ENCODE peak calls at places on chromosomes 11 and 22, in five cellular contexts. E is HepG2, C is H1, P is WTC11, R is endothelial cell of umbilical vein. G is an unnamed sample.

GRCh38 chr11:122330466-122330865 is 214.5 kb upstream of the BLID start:
- DNase-seq in E (no peak), C (no peak), P (no peak), R (no peak), G (no peak)

GRCh38 chr11:14577290-14577689 is 57.1 kb upstream of the PSMA1 start:
- DNase-seq in E (no peak), C (no peak), P (no peak), R (no peak), G (no peak)

GRCh38 chr11:129251067-129251466 is 58.9 kb upstream of the ARHGAP32 start:
- DNase-seq in E (no peak), C (no peak), P (no peak), R (no peak), G (no peak)

GRCh38 chr11:76668362-76669155 is 2.0 kb downstream of the LRRC32 start:
- DNase-seq in E (no peak), C (no peak), P (no peak), R (peak), G (no peak)

GRCh38 chr11:17779861-17780594 is 45.4 kb downstream of the KCNC1 start:
- DNase-seq in E (no peak), C (no peak), P (no peak), R (no peak), G (no peak)

GRCh38 chr11:122093731-122094130 is 22.3 kb downstream of the BLID start:
- DNase-seq in E (no peak), C (no peak), P (no peak), R (no peak), G (no peak)

GRCh38 chr11:62603072-62603408 is 1.4 kb upstream of the MTA2 start:
- DNase-seq in E (no peak), C (peak), P (no peak), R (no peak), G (no peak)

GRCh38 chr11:3853935-3854659 is 1.4 kb upstream of the STIM1 start:
- DNase-seq in E (no peak), C (no peak), P (no peak), R (no peak), G (no peak)

GRCh38 chr11:14073821-14074529 is 111.5 kb downstream of the SPON1 start:
- DNase-seq in E (no peak), C (no peak), P (no peak), R (no peak), G (no peak)

GRCh38 chr11:132134322-132134721 is 763.9 kb downstream of the NTM start:
- DNase-seq in E (no peak), C (no peak), P (no peak), R (no peak), G (no peak)

GRCh38 chr11:70270877-70271634 is 566 bp downstream of the PPFIA1 start:
- DNase-seq in E (peak), C (peak), P (peak), R (peak), G (no peak)

GRCh38 chr22:37316875-37317371 is 34.6 kb downstream of the CYTH4 start:
- DNase-seq in E (peak), C (peak), P (peak), R (peak), G (peak)

GRCh38 chr11:56848105-56848809 is 99.8 kb upstream of the OR9G4 start:
- DNase-seq in E (no peak), C (no peak), P (no peak), R (no peak), G (peak)

GRCh38 chr11:116709970-116710369 is 62.8 kb downstream of the BUD13 start:
- DNase-seq in E (no peak), C (no peak), P (no peak), R (no peak), G (no peak)

GRCh38 chr22:49735411-49736311 is 92.0 kb downstream of the BRD1 start:
- DNase-seq in E (no peak), C (peak), P (peak), R (peak), G (no peak)

GRCh38 chr22:37801946-37802309 is 5.8 kb upstream of the GCAT start:
- DNase-seq in E (no peak), C (no peak), P (no peak), R (no peak), G (no peak)

GRCh38 chr11:36115378-36115801 is 171.5 kb downstream of the LDLRAD3 start:
- DNase-seq in E (no peak), C (no peak), P (no peak), R (no peak), G (no peak)

GRCh38 chr11:36142439-36142838 is 146.8 kb downstream of the COMMD9 start:
- DNase-seq in E (no peak), C (no peak), P (no peak), R (no peak), G (no peak)

DNA sequence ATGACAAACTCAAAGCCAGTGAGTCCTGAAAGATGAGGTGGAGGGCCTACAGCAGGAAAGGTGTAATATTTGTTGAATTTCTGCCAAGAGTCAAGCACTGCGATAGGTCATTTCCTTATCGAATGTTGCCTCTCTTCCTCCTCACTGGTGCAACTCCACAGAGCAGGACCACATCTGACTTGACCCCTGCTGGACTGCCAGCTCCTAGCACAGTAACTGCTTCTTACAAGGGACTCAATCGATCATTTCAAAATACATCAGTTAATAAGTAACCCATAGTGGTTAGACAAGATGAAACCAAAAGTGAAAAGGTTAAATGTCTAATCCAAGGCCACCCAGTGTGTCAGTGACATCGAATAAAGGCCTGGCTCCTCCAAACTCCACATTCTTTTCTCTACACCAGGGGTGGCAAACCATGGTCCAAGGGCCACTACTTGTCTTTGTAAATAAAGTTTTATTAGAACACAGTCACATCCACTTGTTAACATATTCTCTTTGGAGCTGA is 98.5 kb upstream of the CSNK2A3 start:
- DNase-seq in E (peak), C (no peak), P (no peak), R (no peak), G (peak)
- TF ChIP-seq JUN in E (no peak), C (no peak), P (no peak), R (no peak), G (no peak)

GRCh38 chr11:66568124-66568916 is at the start of gene CTSF:
- DNase-seq in E (no peak), C (no peak), P (peak), R (peak), G (peak)

GRCh38 chr11:66569076-66569475 is 670 bp upstream of the CTSF start:
- DNase-seq in E (no peak), C (no peak), P (no peak), R (no peak), G (no peak)

GRCh38 chr11:66567787-66568123 is 651 bp downstream of the CTSF start:
- DNase-seq in E (no peak), C (no peak), P (no peak), R (no peak), G (no peak)

GRCh38 chr11:66570826-66571222 is 2.4 kb upstream of the CTSF start:
- DNase-seq in E (no peak), C (no peak), P (no peak), R (no peak), G (no peak)

GRCh38 chr11:66570117-66570825 is 1.9 kb upstream of the CTSF start:
- DNase-seq in E (no peak), C (no peak), P (no peak), R (no peak), G (no peak)
- TF ChIP-seq JUN in E (no peak), C (no peak), P (no peak), R (no peak), G (no peak)

DNA sequence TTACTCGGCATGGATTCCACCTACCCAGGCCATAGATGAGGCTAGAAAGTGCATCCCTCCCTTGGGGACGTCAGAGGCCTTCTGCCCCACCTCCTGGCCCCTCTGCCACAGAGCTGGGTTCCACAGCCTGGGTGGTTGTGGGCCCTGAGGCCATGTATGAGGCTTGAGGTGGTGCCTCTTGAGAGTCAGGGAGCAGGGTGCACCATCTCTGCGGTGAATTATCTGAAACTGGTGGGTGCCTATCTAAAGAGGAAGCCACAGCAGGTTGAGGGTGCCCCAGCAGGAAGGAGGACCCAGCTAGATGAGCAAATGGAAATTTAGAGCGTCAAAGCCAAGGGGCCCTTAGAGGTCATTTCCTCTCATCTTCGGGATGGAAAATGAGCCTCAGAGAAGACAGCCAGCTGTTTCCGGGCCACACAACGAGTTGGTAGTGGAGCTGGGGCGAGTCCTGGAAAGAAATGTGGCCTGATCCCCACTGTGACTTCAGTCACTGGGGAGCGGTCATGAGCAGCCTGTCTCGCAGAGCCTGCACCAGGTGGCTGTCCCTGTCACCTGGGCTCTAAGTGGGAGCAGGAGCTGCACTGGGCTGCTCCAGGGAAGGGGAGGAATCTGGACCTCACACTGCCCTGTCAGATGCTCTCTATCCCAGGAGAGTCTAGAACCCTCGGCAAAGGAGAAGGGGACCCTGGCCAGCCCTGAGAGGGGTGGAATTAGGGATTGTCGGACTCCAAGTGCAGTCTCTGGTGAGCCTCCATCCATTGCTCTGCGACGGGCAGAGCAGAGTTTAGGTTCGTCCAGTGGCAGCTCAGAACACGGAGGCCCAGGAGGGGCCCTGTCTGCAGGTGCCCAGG is 7.3 kb downstream of the ADORA2A start:
- DNase-seq in E (no peak), C (no peak), P (no peak), R (no peak), G (no peak)
- TF ChIP-seq JUN in E (no peak), C (no peak), P (no peak), R (no peak), G (no peak)

GRCh38 chr22:45807156-45807915 is 135.7 kb downstream of the ATXN10 start:
- DNase-seq in E (no peak), C (no peak), P (no peak), R (no peak), G (no peak)
- TF ChIP-seq JUN in E (no peak), C (no peak), P (no peak), R (no peak), G (no peak)

DNA sequence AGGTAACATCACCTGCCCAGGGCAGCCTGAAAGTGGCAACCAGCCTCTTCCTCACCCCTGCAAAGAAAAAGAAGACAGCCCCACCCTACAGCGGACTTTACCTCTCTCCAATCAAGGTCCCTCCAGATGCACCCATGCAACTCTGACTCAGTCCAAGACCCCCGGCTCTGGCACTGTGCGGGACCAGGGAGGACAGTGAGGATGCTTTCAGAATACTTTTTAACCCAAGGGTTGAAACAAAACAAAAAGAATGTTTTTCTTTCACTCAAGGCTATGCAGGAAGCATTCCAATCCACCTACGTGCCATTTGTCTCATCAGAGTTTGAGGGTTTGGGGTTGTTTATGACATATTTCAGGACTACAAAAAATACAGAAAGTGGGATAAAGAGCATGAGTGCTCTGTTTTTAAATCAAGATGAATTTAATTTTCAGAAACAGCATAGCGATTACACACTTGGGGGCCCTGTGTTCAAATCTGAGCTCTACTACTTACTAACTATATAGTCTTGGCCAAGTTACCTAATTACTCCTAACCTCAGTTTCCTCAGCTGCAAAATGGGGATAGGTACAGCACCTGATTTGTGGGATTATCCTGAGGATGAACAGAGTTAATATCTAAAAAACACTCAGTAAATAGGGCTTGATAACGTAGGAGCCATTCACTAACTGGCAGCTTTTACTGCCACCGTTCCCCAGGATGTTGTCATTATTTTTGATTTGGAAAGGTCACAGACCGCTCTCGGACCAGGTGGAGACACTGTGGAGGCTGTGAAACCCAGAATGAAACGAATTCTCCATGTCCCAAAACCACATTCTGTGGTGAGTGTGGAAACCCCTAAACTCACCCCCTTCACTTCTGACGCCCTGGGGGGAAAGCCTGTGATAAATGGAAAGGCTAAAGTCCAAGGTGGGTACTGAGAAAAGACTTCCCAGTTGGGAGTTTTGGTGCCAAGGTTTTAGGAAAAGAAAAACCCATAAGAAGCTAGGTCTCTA is 5.6 kb downstream of the PLAAT3 start:
- DNase-seq in E (no peak), C (no peak), P (no peak), R (no peak), G (no peak)
- TF ChIP-seq JUN in E (no peak), C (no peak), P (no peak), R (no peak), G (no peak)

DNA sequence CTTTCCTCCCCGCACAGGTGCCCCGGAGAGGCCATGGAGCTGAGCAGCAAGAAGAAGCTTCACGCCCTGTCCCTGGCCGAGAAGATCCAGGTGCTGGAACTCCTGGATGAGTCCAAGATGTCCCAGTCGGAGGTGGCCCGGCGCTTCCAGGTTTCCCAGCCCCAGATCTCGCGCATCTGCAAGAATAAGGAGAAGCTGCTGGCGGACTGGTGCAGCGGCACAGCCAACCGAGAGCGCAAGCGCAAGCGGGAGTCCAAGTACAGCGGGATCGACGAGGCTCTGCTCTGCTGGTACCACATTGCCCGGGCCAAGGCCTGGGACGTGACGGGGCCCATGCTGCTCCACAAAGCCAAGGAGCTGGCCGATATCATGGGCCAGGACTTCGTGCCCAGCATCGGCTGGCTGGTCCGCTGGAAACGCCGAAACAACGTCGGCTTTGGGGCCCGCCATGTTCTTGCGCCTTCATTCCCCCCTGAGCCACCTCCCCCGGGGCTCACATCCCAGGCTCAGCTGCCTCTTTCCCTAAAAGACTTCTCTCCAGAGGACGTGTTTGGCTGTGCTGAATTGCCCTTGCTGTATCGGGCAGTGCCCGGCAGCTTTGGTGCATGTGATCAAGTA is 1.3 kb downstream of the TIGD3 start:
- DNase-seq in E (no peak), C (peak), P (peak), R (peak), G (no peak)
- TF ChIP-seq JUN in E (no peak), C (no peak), P (no peak), R (no peak), G (no peak)

GRCh38 chr11:120510406-120511115 is 987 bp upstream of the GRIK4 start:
- DNase-seq in E (no peak), C (no peak), P (no peak), R (no peak), G (no peak)
- TF ChIP-seq JUN in E (no peak), C (no peak), P (no peak), R (no peak), G (no peak)

GRCh38 chr11:1070594-1071462 is 3.8 kb upstream of the MUC2 start:
- DNase-seq in E (no peak), C (no peak), P (peak), R (no peak), G (no peak)

GRCh38 chr11:1073261-1073724 is 1.4 kb upstream of the MUC2 start:
- DNase-seq in E (peak), C (peak), P (peak), R (peak), G (peak)

GRCh38 chr11:1072116-1072820 is 2.4 kb upstream of the MUC2 start:
- DNase-seq in E (no peak), C (peak), P (peak), R (peak), G (peak)

GRCh38 chr11:1072821-1073231 is 1.8 kb upstream of the MUC2 start:
- DNase-seq in E (no peak), C (peak), P (peak), R (no peak), G (no peak)

DNA sequence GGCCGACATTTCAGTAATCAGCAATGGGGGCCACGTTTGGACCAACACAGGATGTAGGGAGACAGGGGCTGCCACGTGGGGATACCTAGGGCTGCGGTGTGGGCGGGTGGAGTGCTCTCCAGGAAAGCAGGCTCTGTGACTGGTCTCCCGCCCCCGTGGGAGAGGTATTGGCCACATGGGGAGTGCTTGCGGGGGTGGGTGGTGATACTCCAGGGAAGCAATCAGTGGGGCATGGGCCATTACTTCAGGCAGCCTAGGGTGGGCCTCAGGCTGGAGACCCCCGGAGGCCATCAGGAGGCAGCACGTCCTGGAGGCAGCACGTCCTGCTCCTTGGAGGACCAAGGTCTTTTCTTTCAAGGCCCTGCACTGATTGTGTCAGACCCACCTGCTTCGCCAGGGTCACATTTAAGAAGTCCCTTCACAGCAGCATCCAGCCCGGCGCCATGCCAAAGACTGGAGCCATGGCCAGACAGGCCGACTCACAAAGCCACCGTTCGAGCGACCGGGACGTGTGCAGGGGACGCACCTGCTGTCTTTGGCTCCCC is 3.0 kb upstream of the MUC2 start:
- DNase-seq in E (no peak), C (peak), P (peak), R (no peak), G (no peak)
- TF ChIP-seq JUN in E (no peak), C (no peak), P (no peak), R (no peak), G (no peak)